ENCODE peak calls at places on chromosome X, in ten cellular contexts. One of them, this sample, is unnamed.

GRCh38 chrX:50469206-50469605 is 1.4 kb downstream of the DGKK start:
- DNase-seq in colonic mucosa: no peak
- DNase-seq in A549: no peak
- DNase-seq in foreskin fibroblast: no peak
- DNase-seq in uterus: no peak
- DNase-seq in mesenchymal stem cell: no peak
- DNase-seq in fibroblast of pulmonary artery: no peak
- DNase-seq in fibroblast of mammary gland: no peak
- DNase-seq in heart left ventricle: peak
- DNase-seq in epithelial cell of esophagus: no peak
- DNase-seq in this sample: no peak

GRCh38 chrX:16845686-16846085 is 24.5 kb downstream of the RBBP7 start:
- DNase-seq in colonic mucosa: no peak
- DNase-seq in A549: no peak
- DNase-seq in foreskin fibroblast: no peak
- DNase-seq in uterus: no peak
- DNase-seq in mesenchymal stem cell: no peak
- DNase-seq in fibroblast of pulmonary artery: no peak
- DNase-seq in fibroblast of mammary gland: no peak
- DNase-seq in heart left ventricle: no peak
- DNase-seq in epithelial cell of esophagus: no peak
- DNase-seq in this sample: no peak

GRCh38 chrX:7262551-7262950 is 114.6 kb upstream of the PUDP start:
- DNase-seq in colonic mucosa: no peak
- DNase-seq in A549: no peak
- DNase-seq in foreskin fibroblast: no peak
- DNase-seq in uterus: no peak
- DNase-seq in mesenchymal stem cell: no peak
- DNase-seq in fibroblast of pulmonary artery: no peak
- DNase-seq in fibroblast of mammary gland: no peak
- DNase-seq in heart left ventricle: no peak
- DNase-seq in epithelial cell of esophagus: no peak
- DNase-seq in this sample: no peak

GRCh38 chrX:50905334-50905733 is 5.2 kb upstream of the BMP15 start:
- DNase-seq in colonic mucosa: peak
- DNase-seq in A549: no peak
- DNase-seq in foreskin fibroblast: no peak
- DNase-seq in uterus: no peak
- DNase-seq in mesenchymal stem cell: no peak
- DNase-seq in fibroblast of pulmonary artery: no peak
- DNase-seq in fibroblast of mammary gland: no peak
- DNase-seq in heart left ventricle: no peak
- DNase-seq in epithelial cell of esophagus: peak
- DNase-seq in this sample: no peak

GRCh38 chrX:94524867-94525266 is 850.9 kb downstream of the FAM133A start:
- DNase-seq in colonic mucosa: no peak
- DNase-seq in A549: no peak
- DNase-seq in foreskin fibroblast: no peak
- DNase-seq in uterus: no peak
- DNase-seq in mesenchymal stem cell: no peak
- DNase-seq in fibroblast of pulmonary artery: no peak
- DNase-seq in fibroblast of mammary gland: no peak
- DNase-seq in heart left ventricle: no peak
- DNase-seq in epithelial cell of esophagus: peak
- DNase-seq in this sample: no peak

GRCh38 chrX:16786791-16787735 is 797 bp downstream of the TXLNG start:
- DNase-seq in colonic mucosa: no peak
- DNase-seq in A549: no peak
- DNase-seq in foreskin fibroblast: peak
- DNase-seq in uterus: peak
- DNase-seq in mesenchymal stem cell: no peak
- DNase-seq in fibroblast of pulmonary artery: peak
- DNase-seq in fibroblast of mammary gland: peak
- DNase-seq in heart left ventricle: peak
- DNase-seq in epithelial cell of esophagus: no peak
- DNase-seq in this sample: no peak

GRCh38 chrX:9873952-9874351 is 87.7 kb downstream of the SHROOM2 start:
- DNase-seq in colonic mucosa: peak
- DNase-seq in A549: peak
- DNase-seq in foreskin fibroblast: peak
- DNase-seq in uterus: no peak
- DNase-seq in mesenchymal stem cell: peak
- DNase-seq in fibroblast of pulmonary artery: peak
- DNase-seq in fibroblast of mammary gland: no peak
- DNase-seq in heart left ventricle: no peak
- DNase-seq in epithelial cell of esophagus: peak
- DNase-seq in this sample: no peak

GRCh38 chrX:18010251-18010650 is 149.2 kb upstream of the RAI2 start:
- DNase-seq in colonic mucosa: no peak
- DNase-seq in A549: no peak
- DNase-seq in foreskin fibroblast: no peak
- DNase-seq in uterus: no peak
- DNase-seq in mesenchymal stem cell: no peak
- DNase-seq in fibroblast of pulmonary artery: no peak
- DNase-seq in fibroblast of mammary gland: no peak
- DNase-seq in heart left ventricle: no peak
- DNase-seq in epithelial cell of esophagus: no peak
- DNase-seq in this sample: no peak

GRCh38 chrX:123169247-123169901 is 14.7 kb upstream of the GRIA3 start:
- DNase-seq in colonic mucosa: no peak
- DNase-seq in A549: peak
- DNase-seq in foreskin fibroblast: peak
- DNase-seq in uterus: no peak
- DNase-seq in mesenchymal stem cell: no peak
- DNase-seq in fibroblast of pulmonary artery: no peak
- DNase-seq in fibroblast of mammary gland: peak
- DNase-seq in heart left ventricle: no peak
- DNase-seq in epithelial cell of esophagus: peak
- DNase-seq in this sample: no peak

GRCh38 chrX:10110984-10111363 is 45.8 kb upstream of the CLCN4 start:
- DNase-seq in colonic mucosa: no peak
- DNase-seq in A549: no peak
- DNase-seq in foreskin fibroblast: peak
- DNase-seq in uterus: no peak
- DNase-seq in mesenchymal stem cell: no peak
- DNase-seq in fibroblast of pulmonary artery: no peak
- DNase-seq in fibroblast of mammary gland: no peak
- DNase-seq in heart left ventricle: no peak
- DNase-seq in epithelial cell of esophagus: no peak
- DNase-seq in this sample: no peak

GRCh38 chrX:42973321-42973720 is 195.4 kb upstream of the PPP1R2C start:
- DNase-seq in colonic mucosa: no peak
- DNase-seq in A549: no peak
- DNase-seq in foreskin fibroblast: no peak
- DNase-seq in uterus: no peak
- DNase-seq in mesenchymal stem cell: no peak
- DNase-seq in fibroblast of pulmonary artery: no peak
- DNase-seq in fibroblast of mammary gland: no peak
- DNase-seq in heart left ventricle: no peak
- DNase-seq in epithelial cell of esophagus: no peak
- DNase-seq in this sample: no peak

GRCh38 chrX:70398899-70399298 is 24.2 kb upstream of the GDPD2 start:
- DNase-seq in colonic mucosa: no peak
- DNase-seq in A549: no peak
- DNase-seq in foreskin fibroblast: peak
- DNase-seq in uterus: no peak
- DNase-seq in mesenchymal stem cell: peak
- DNase-seq in fibroblast of pulmonary artery: peak
- DNase-seq in fibroblast of mammary gland: peak
- DNase-seq in heart left ventricle: no peak
- DNase-seq in epithelial cell of esophagus: peak
- DNase-seq in this sample: peak

GRCh38 chrX:133444952-133445831 is 29.9 kb upstream of the GPC4 start:
- DNase-seq in colonic mucosa: peak
- DNase-seq in A549: peak
- DNase-seq in foreskin fibroblast: no peak
- DNase-seq in uterus: no peak
- DNase-seq in mesenchymal stem cell: peak
- DNase-seq in fibroblast of pulmonary artery: no peak
- DNase-seq in fibroblast of mammary gland: peak
- DNase-seq in heart left ventricle: no peak
- DNase-seq in epithelial cell of esophagus: peak
- DNase-seq in this sample: no peak

GRCh38 chrX:69137371-69137881 is 27.8 kb downstream of the PJA1 start:
- DNase-seq in colonic mucosa: no peak
- DNase-seq in A549: no peak
- DNase-seq in foreskin fibroblast: peak
- DNase-seq in uterus: peak
- DNase-seq in mesenchymal stem cell: peak
- DNase-seq in fibroblast of pulmonary artery: peak
- DNase-seq in fibroblast of mammary gland: peak
- DNase-seq in heart left ventricle: no peak
- DNase-seq in epithelial cell of esophagus: no peak
- DNase-seq in this sample: no peak
- H3K4me3 ChIP-seq in colonic mucosa: no peak
- H3K4me3 ChIP-seq in A549: no peak
- H3K4me3 ChIP-seq in foreskin fibroblast: no peak
- H3K4me3 ChIP-seq in uterus: peak
- H3K4me3 ChIP-seq in mesenchymal stem cell: no peak
- H3K4me3 ChIP-seq in fibroblast of pulmonary artery: no peak
- H3K4me3 ChIP-seq in fibroblast of mammary gland: no peak
- H3K4me3 ChIP-seq in heart left ventricle: peak
- H3K4me3 ChIP-seq in epithelial cell of esophagus: no peak
- H3K4me3 ChIP-seq in this sample: no peak

DNA sequence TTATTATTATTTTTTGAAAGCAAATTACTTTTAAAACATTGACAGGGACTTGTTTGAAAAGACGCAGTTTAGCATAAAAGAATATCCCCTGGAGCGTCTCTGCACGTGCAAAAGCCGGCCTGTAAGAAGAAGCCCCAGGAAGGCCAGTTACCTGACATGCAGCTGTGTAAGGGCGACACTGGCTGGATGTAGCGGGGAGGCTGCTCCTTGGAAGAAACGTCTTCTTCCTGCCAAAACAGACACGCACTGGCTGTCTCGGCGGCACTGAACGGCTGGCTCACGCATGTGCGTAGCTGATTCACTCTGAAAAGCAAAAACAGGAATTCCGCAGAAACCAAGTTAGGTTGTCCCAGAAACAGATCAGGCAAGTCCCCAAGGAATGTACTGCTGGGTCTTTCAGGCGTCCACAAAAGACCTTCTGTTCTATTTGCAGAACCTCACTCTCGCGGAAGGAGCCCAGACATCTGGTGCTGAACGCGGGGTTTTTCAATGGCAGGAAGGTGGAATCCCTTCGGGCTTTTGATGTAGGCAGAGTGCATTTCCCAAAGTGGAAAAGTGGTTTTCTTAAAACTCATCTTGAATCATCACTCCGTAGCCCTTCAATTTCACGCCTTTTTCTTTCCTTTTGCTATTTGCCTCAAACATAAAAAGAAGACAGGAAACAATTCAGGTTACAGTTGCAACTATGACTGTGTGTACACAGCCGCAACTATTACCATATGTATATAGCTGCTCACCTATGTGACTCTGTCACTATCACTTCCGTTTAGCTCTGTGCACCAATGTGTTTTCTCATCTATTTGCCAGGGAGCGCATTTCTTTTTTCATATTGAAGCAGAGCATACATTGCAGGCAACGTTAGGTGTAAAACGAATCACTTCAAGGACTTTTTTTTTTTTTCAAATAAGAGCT is 38.1 kb upstream of the ARSH start:
- DNase-seq in colonic mucosa: peak
- DNase-seq in A549: no peak
- DNase-seq in foreskin fibroblast: peak
- DNase-seq in uterus: no peak
- DNase-seq in mesenchymal stem cell: no peak
- DNase-seq in fibroblast of pulmonary artery: peak
- DNase-seq in fibroblast of mammary gland: peak
- DNase-seq in heart left ventricle: no peak
- DNase-seq in epithelial cell of esophagus: peak
- DNase-seq in this sample: no peak
- H3K4me3 ChIP-seq in colonic mucosa: no peak
- H3K4me3 ChIP-seq in A549: no peak
- H3K4me3 ChIP-seq in foreskin fibroblast: peak
- H3K4me3 ChIP-seq in uterus: no peak
- H3K4me3 ChIP-seq in mesenchymal stem cell: no peak
- H3K4me3 ChIP-seq in fibroblast of pulmonary artery: no peak
- H3K4me3 ChIP-seq in fibroblast of mammary gland: peak
- H3K4me3 ChIP-seq in heart left ventricle: no peak
- H3K4me3 ChIP-seq in epithelial cell of esophagus: peak
- H3K4me3 ChIP-seq in this sample: peak

DNA sequence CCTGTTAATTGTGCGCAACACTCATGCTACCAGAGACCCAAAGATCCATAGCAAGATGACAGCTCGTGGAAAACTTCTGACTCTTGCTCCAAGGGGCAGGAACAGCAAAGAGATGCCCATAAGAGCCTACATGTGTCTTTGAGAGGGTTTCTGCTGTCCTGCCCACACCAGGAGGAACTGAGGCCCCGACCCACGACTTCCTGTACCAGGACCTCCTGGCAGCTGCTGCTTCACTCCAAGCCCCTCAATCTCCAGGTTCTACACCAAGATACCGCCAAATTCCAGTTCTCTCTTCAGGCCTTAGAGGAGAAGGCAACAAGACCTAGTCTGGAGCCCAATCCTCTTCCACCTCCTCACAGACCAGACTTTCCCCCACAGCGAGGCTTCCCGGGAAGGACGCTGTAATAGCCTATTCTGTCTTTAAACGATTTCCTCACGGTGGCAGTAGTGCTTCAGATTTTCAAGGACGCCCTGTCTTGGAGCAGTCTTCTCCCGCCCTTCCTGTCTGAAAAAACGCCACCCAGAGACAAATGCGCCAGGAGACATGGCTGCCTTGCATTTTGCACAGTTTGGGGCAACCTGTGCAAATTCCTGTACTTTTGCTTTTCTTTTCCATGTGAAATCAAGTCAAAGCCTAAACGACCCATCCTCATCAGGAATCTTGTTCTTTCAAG is 230.2 kb upstream of the STK26 start:
- DNase-seq in colonic mucosa: peak
- DNase-seq in A549: peak
- DNase-seq in foreskin fibroblast: peak
- DNase-seq in uterus: peak
- DNase-seq in mesenchymal stem cell: no peak
- DNase-seq in fibroblast of pulmonary artery: no peak
- DNase-seq in fibroblast of mammary gland: peak
- DNase-seq in heart left ventricle: no peak
- DNase-seq in epithelial cell of esophagus: no peak
- DNase-seq in this sample: no peak
- H3K4me3 ChIP-seq in colonic mucosa: peak
- H3K4me3 ChIP-seq in A549: peak
- H3K4me3 ChIP-seq in foreskin fibroblast: no peak
- H3K4me3 ChIP-seq in uterus: peak
- H3K4me3 ChIP-seq in mesenchymal stem cell: no peak
- H3K4me3 ChIP-seq in fibroblast of pulmonary artery: no peak
- H3K4me3 ChIP-seq in fibroblast of mammary gland: peak
- H3K4me3 ChIP-seq in heart left ventricle: peak
- H3K4me3 ChIP-seq in epithelial cell of esophagus: no peak
- H3K4me3 ChIP-seq in this sample: no peak

DNA sequence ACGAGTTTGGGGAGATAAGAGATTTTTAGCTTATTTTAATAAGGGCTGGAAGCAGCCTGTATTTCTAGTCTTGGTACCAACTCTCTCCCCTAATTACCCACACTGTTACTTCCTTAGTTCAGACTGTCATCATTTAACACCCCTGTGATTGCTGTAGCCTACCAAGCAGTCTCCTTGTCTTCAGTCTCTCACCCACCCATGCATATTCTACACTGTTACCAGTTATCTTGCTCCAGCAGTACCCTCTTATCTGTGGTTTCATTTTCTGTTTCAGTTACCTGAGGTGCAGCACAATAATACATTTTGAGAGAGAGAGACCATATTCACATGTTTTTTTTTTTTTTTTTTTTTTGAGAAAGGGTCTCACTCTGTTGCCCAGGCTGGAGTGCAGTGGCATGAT is 80.2 kb downstream of the DIAPH2 start:
- DNase-seq in colonic mucosa: no peak
- DNase-seq in A549: no peak
- DNase-seq in foreskin fibroblast: no peak
- DNase-seq in uterus: no peak
- DNase-seq in mesenchymal stem cell: no peak
- DNase-seq in fibroblast of pulmonary artery: no peak
- DNase-seq in fibroblast of mammary gland: no peak
- DNase-seq in heart left ventricle: no peak
- DNase-seq in epithelial cell of esophagus: no peak
- DNase-seq in this sample: no peak
- H3K4me3 ChIP-seq in colonic mucosa: no peak
- H3K4me3 ChIP-seq in A549: no peak
- H3K4me3 ChIP-seq in foreskin fibroblast: no peak
- H3K4me3 ChIP-seq in uterus: no peak
- H3K4me3 ChIP-seq in mesenchymal stem cell: no peak
- H3K4me3 ChIP-seq in fibroblast of pulmonary artery: no peak
- H3K4me3 ChIP-seq in fibroblast of mammary gland: no peak
- H3K4me3 ChIP-seq in heart left ventricle: no peak
- H3K4me3 ChIP-seq in epithelial cell of esophagus: no peak
- H3K4me3 ChIP-seq in this sample: no peak